ENCODE peak calls at places on chromosomes 4 and X, in seven cellular contexts. Q is RWPE2, W is GM10248, H is astrocyte of the spinal cord, Y is fibroblast of lung, X is endodermal cell, I is H9. G is an unnamed sample.
A peak's percentile ranks its signal among the peaks of the same experiment; 100 is the strongest.

GRCh38 chr4:123876122-123876521 is 479.5 kb downstream of the SPRY1 start:
- DNase-seq in Q (no peak), W (no peak), H (no peak), Y (no peak), X (no peak), I (no peak), G (no peak)

GRCh38 chrX:36431819-36432218 is 512.3 kb downstream of the CFAP47 start:
- DNase-seq in Q (no peak), W (no peak), H (peak; percentile 72), Y (peak; percentile 58), X (no peak), I (no peak), G (no peak)

GRCh38 chr4:108313546-108314339 is 145.0 kb upstream of the LEF1 start:
- DNase-seq in Q (no peak), W (no peak), H (no peak), Y (no peak), X (peak; percentile 52), I (no peak), G (no peak)

GRCh38 chr4:111136438-111136837 is 513.6 kb upstream of the PITX2 start:
- DNase-seq in Q (no peak), W (no peak), H (peak; percentile 38), Y (peak; percentile 46), X (no peak), I (no peak), G (no peak)

GRCh38 chrX:1661048-1661921 is 46.4 kb downstream of the ASMT start:
- DNase-seq in Q (peak; percentile 51), W (peak; percentile 94), H (no peak), Y (no peak), X (peak; percentile 91), I (peak; percentile 98), G (peak; percentile 79)

GRCh38 chr4:18937746-18938145 is 916.2 kb upstream of the LCORL start:
- DNase-seq in Q (no peak), W (no peak), H (no peak), Y (no peak), X (no peak), I (no peak), G (no peak)

GRCh38 chr4:52201705-52202104 is 150.6 kb downstream of the SPATA18 start:
- DNase-seq in Q (no peak), W (no peak), H (no peak), Y (no peak), X (peak; percentile 64), I (no peak), G (no peak)

GRCh38 chrX:7582191-7582590 is 260.8 kb upstream of the VCX start:
- DNase-seq in Q (no peak), W (no peak), H (no peak), Y (no peak), X (no peak), I (no peak), G (no peak)

GRCh38 chr4:95124906-95125504 is 367.2 kb downstream of the BMPR1B start:
- DNase-seq in Q (no peak), W (peak; percentile 8), H (peak; percentile 81), Y (peak; percentile 65), X (peak; percentile 75), I (peak; percentile 41), G (no peak)

GRCh38 chr4:151143162-151143561 is 43.7 kb downstream of the RPS3A start:
- DNase-seq in Q (no peak), W (no peak), H (no peak), Y (no peak), X (no peak), I (no peak), G (no peak)

GRCh38 chrX:136528645-136529315 is 3.2 kb upstream of the VGLL1 start:
- DNase-seq in Q (no peak), W (no peak), H (no peak), Y (no peak), X (peak; percentile 60), I (peak; percentile 45), G (no peak)

GRCh38 chr4:38013461-38014366 is 53.5 kb downstream of the PTTG2 start:
- DNase-seq in Q (no peak), W (no peak), H (peak; percentile 76), Y (peak; percentile 49), X (no peak), I (no peak), G (no peak)

GRCh38 chrX:38513087-38513742 is 48.1 kb upstream of the TSPAN7 start:
- DNase-seq in Q (no peak), W (no peak), H (no peak), Y (no peak), X (no peak), I (no peak), G (no peak)

GRCh38 chr4:162111078-162111477 is 52.7 kb downstream of the FSTL5 start:
- DNase-seq in Q (no peak), W (no peak), H (no peak), Y (no peak), X (no peak), I (no peak), G (no peak)

GRCh38 chr4:173450281-173450680 is 51.4 kb upstream of the SCRG1 start:
- DNase-seq in Q (no peak), W (no peak), H (peak; percentile 22), Y (peak; percentile 48), X (no peak), I (no peak), G (no peak)

GRCh38 chr4:157151711-157152110 is 68.8 kb upstream of the GRIA2 start:
- DNase-seq in Q (no peak), W (no peak), H (peak; percentile 7), Y (no peak), X (no peak), I (no peak), G (no peak)

GRCh38 chrX:113741744-113742143 is 842.1 kb upstream of the HTR2C start:
- DNase-seq in Q (no peak), W (no peak), H (peak; percentile 19), Y (peak; percentile 29), X (peak; percentile 59), I (no peak), G (no peak)
- TF ChIP-seq CTCF in Q (peak; percentile 24), W (no peak), H (no peak), Y (no peak), X (peak; percentile 67), I (peak; percentile 65), G (no peak)

GRCh38 chr4:107035711-107036601 is at the start of gene DKK2:
- DNase-seq in Q (no peak), W (peak; percentile 35), H (peak; percentile 36), Y (peak; percentile 50), X (peak; percentile 67), I (peak; percentile 41), G (peak; percentile 53)

GRCh38 chr4:107034982-107035710 is 967 bp downstream of the DKK2 start:
- DNase-seq in Q (peak; percentile 42), W (peak; percentile 17), H (peak; percentile 45), Y (peak; percentile 44), X (peak; percentile 79), I (peak; percentile 61), G (peak; percentile 40)

GRCh38 chr4:107036602-107037151 is 564 bp upstream of the DKK2 start:
- DNase-seq in Q (no peak), W (peak; percentile 10), H (no peak), Y (peak; percentile 6), X (no peak), I (no peak), G (peak; percentile 14)

GRCh38 chr4:107037188-107037587 is 1.1 kb upstream of the DKK2 start:
- DNase-seq in Q (no peak), W (peak; percentile 5), H (peak; percentile 56), Y (peak; percentile 45), X (peak; percentile 91), I (peak; percentile 81), G (peak; percentile 74)

DNA sequence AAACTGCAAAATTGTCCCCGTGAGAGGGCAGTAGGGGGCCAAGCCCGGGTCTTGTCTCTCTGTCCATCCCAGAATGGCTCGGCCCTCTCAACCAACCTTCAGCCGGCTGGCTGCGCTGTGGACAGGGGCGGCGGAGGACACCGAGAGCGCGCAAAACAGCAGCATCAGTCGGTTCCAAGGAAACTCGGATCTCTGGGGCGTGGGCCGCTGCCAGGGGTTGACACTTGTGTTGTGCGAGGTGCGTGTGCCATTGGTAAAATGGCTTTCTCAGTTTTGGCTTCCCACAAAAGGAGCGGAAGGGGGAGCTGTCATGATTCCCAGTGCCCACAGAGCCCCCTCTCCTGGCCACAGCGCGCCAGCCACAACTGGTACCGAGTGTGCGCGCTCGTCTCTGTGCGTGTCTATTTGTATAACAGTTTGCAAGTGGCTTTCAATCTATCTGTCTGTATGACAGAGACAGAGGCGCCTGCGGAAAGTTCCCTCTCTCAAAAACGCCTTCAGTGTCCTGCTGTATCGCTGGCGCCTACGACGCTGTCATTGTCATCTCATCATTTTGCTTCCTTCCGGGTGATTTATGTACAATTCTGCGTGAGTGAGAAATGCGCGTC is 1.9 kb downstream of the DKK2 start:
- DNase-seq in Q (peak; percentile 47), W (peak; percentile 8), H (peak; percentile 58), Y (peak; percentile 41), X (peak; percentile 87), I (peak; percentile 75), G (peak; percentile 76)
- TF ChIP-seq CTCF in Q (peak; percentile 9), W (no peak), H (peak; percentile 61), Y (peak; percentile 39), X (peak; percentile 80), I (peak; percentile 73), G (no peak)

GRCh38 chrX:15242899-15243555 is 26.9 kb downstream of the ASB9 start:
- DNase-seq in Q (no peak), W (peak; percentile 29), H (peak; percentile 59), Y (peak; percentile 31), X (no peak), I (no peak), G (peak; percentile 27)
- TF ChIP-seq CTCF in Q (peak; percentile 66), W (peak; percentile 43), H (peak; percentile 56), Y (peak; percentile 55), X (peak; percentile 75), I (peak; percentile 59), G (no peak)

GRCh38 chr4:165493359-165493758 is 114.6 kb downstream of the CPE start:
- DNase-seq in Q (peak; percentile 67), W (peak; percentile 51), H (peak; percentile 67), Y (peak; percentile 52), X (peak; percentile 96), I (peak; percentile 91), G (peak; percentile 84)
- TF ChIP-seq CTCF in Q (peak; percentile 89), W (peak; percentile 89), H (peak; percentile 85), Y (peak; percentile 76), X (peak; percentile 96), I (peak; percentile 93), G (peak; percentile 26)

DNA sequence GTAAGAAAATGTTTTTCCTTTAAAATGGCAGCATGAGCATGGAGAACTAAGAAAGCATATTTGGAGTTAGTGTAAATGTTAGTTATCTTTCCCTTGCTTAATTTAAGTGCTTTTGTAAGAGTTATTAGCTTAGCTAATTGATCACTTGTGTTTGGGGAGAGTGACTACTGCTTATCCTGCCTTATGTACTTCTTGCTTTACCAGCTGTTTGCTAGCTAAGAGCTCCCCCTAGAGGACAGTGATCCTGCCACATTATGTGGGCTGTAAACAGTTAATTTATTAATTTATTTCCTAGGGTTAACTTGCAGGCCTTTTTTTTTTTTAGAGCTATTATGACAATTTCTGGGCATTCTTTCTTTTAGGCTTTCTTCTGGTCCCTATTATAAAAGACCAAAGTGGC is 435.8 kb downstream of the MAGEB5 start:
- DNase-seq in Q (no peak), W (no peak), H (no peak), Y (no peak), X (no peak), I (no peak), G (no peak)
- TF ChIP-seq CTCF in Q (no peak), W (peak; percentile 19), H (no peak), Y (peak; percentile 3), X (peak; percentile 45), I (peak; percentile 59), G (no peak)